ENCODE peak calls at places on chromosomes 7 and 10, in four cellular contexts. C, O, K and G are unnamed samples.
A peak's percentile ranks its signal among the peaks of the same experiment; 100 is the strongest.

GRCh38 chr7:41911792-41912191 is 208.9 kb upstream of the INHBA start:
- DNase-seq in C (no peak), O (no peak), K (no peak), G (no peak)

GRCh38 chr7:151129882-151130591 is 37.5 kb downstream of the GBX1 start:
- DNase-seq in C (no peak), O (no peak), K (no peak), G (no peak)

GRCh38 chr7:90955641-90956207 is 308.5 kb upstream of the FZD1 start:
- DNase-seq in C (peak; percentile 63), O (no peak), K (no peak), G (no peak)

GRCh38 chr7:159000070-159000469 is 143.7 kb downstream of the DYNC2I1 start:
- DNase-seq in C (no peak), O (no peak), K (no peak), G (no peak)

GRCh38 chr7:30556854-30557644 is 37.6 kb upstream of the GARS1 start:
- DNase-seq in C (no peak), O (peak; percentile 83), K (no peak), G (no peak)

GRCh38 chr7:8285155-8285554 is 23.2 kb upstream of the ICA1 start:
- DNase-seq in C (no peak), O (no peak), K (no peak), G (no peak)

GRCh38 chr10:61900829-61901783 is at the start of gene ARID5B:
- DNase-seq in C (peak; percentile 70), O (peak; percentile 54), K (peak; percentile 54), G (peak; percentile 68)

GRCh38 chr10:80471715-80472233 is 17.7 kb downstream of the TSPAN14 start:
- DNase-seq in C (no peak), O (no peak), K (no peak), G (no peak)

GRCh38 chr7:114879554-114879953 is 42.3 kb upstream of the MDFIC start:
- DNase-seq in C (peak; percentile 24), O (no peak), K (no peak), G (no peak)

GRCh38 chr10:34687434-34688205 is 127.5 kb downstream of the PARD3 start:
- DNase-seq in C (no peak), O (no peak), K (peak; percentile 6), G (no peak)

GRCh38 chr10:91409069-91409868 is 875 bp upstream of the HECTD2 start:
- DNase-seq in C (peak; percentile 82), O (peak; percentile 81), K (peak; percentile 61), G (peak; percentile 53)